ENCODE peak calls at places on chromosomes 13 and 19, in four cellular contexts. K, T, X and R are unnamed samples.

GRCh38 chr19:56097306-56097705 is 23.8 kb downstream of the ZNF787 start:
- DNase-seq in K (no peak), T (no peak), X (no peak), R (no peak)

GRCh38 chr13:50078512-50079277 is 63.5 kb downstream of the KCNRG start:
- DNase-seq in K (no peak), T (no peak), X (no peak), R (no peak)

GRCh38 chr13:60754211-60754610 is 357.2 kb downstream of the TDRD3 start:
- DNase-seq in K (no peak), T (no peak), X (no peak), R (no peak)

GRCh38 chr13:21696865-21697448 is 26.1 kb downstream of the FGF9 start:
- DNase-seq in K (no peak), T (no peak), X (no peak), R (no peak)

GRCh38 chr13:113929628-113930615 is 44.0 kb downstream of the C13orf46 start:
- DNase-seq in K (peak; percentile 34), T (no peak), X (no peak), R (no peak)

GRCh38 chr13:46296920-46297319 is 85.2 kb downstream of the LRRC63 start:
- DNase-seq in K (no peak), T (no peak), X (peak; percentile 19), R (no peak)

GRCh38 chr19:53463263-53463662 is 4.3 kb upstream of the ZNF813 start:
- DNase-seq in K (no peak), T (peak; percentile 12), X (no peak), R (no peak)

GRCh38 chr19:22945560-22945959 is 57.4 kb downstream of the ZNF728 start:
- DNase-seq in K (no peak), T (peak; percentile 11), X (no peak), R (no peak)

GRCh38 chr13:98448642-98448928 is 128.3 kb downstream of the STK24 start:
- DNase-seq in K (no peak), T (no peak), X (no peak), R (no peak)

GRCh38 chr19:43847884-43848283 is 20.8 kb downstream of the ZNF283 start:
- DNase-seq in K (no peak), T (no peak), X (no peak), R (no peak)

GRCh38 chr13:43574601-43575000 is 212.2 kb downstream of the ENOX1 start:
- DNase-seq in K (no peak), T (no peak), X (no peak), R (no peak)

GRCh38 chr19:32890326-32890725 is 20.8 kb upstream of the SLC7A9 start:
- DNase-seq in K (no peak), T (no peak), X (no peak), R (no peak)

GRCh38 chr13:79530270-79530669 is 49.3 kb downstream of the NDFIP2 start:
- DNase-seq in K (no peak), T (no peak), X (no peak), R (no peak)

GRCh38 chr19:46294475-46294874 is 2.4 kb upstream of the HIF3A start:
- DNase-seq in K (no peak), T (no peak), X (no peak), R (no peak)

GRCh38 chr19:12000152-12000981 is 35.1 kb downstream of the ZNF433 start:
- DNase-seq in K (no peak), T (no peak), X (no peak), R (no peak)

GRCh38 chr19:29610213-29610573 is 4.1 kb downstream of the POP4 start:
- DNase-seq in K (no peak), T (no peak), X (no peak), R (no peak)

GRCh38 chr19:4493104-4493928 is 21.2 kb downstream of the HDGFL2 start:
- DNase-seq in K (no peak), T (no peak), X (no peak), R (no peak)

GRCh38 chr19:35142531-35143230 is 374 bp upstream of the FXYD7 start:
- DNase-seq in K (peak; percentile 70), T (peak; percentile 75), X (no peak), R (peak; percentile 59)

GRCh38 chr19:16470541-16470910 is 1.2 kb downstream of the EPS15L1 start:
- DNase-seq in K (no peak), T (no peak), X (no peak), R (no peak)

GRCh38 chr13:45196622-45197021 is 4.2 kb downstream of the KCTD4 start:
- DNase-seq in K (no peak), T (peak; percentile 40), X (no peak), R (no peak)

DNA sequence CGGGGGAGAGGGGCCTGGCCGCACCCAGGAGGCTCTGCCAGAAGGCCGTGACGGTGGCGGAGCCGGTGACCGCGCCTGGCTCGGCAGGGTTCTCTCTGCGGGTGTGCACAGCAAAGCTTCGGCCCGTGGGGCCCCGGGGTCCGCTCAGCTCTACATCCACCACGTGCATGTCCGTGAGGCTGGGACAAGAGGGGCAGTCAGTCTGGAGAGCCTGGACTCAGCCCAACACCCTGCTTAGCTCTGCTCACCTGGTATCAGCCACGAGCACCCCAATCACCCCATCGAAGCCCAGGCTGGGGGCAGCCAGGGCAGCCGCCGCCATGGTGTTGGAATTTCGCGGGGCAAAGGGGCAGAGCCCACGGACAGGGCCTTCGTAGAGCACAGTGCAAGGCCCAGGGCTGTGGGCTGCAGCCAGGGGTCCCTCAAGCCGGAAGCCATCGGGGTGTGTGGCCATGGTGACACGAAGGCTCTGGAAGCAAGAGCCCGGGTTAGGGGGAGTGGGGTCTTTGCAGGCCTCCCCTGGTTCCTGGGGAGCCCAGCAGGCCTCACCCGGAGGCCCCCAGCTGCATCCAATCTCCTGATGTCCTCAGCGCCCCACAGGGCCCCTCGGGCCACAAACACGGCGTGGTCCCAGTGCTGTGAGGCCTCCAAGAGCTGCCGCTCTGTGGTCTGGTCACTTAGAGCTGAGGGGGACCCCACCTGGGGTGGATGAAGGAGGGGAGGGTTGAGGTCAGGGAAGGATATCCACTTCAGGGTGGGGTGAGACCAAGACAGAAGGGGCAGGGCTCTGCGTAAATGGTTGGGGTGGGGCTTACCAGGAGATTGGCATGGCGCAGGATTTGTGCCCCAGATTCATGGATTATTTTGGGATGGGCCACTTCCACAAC is 1.4 kb downstream of the ASPDH start:
- DNase-seq in K (peak; percentile 54), T (no peak), X (no peak), R (no peak)
- H3K27ac ChIP-seq in K (peak overlapping the region; percentile 66), T (peak overlapping the region; percentile 72), X (peak overlapping the region; percentile 90), R (peak overlapping the region; percentile 86)

GRCh38 chr13:30845297-30846214 is 60.5 kb upstream of the MEDAG start:
- DNase-seq in K (no peak), T (no peak), X (no peak), R (no peak)
- H3K4me1 ChIP-seq in K (no peaks in the 10 kb centered on the region), T (no peaks in the 10 kb centered on the region), X (no peaks in the 10 kb centered on the region), R (no peaks in the 10 kb centered on the region)

GRCh38 chr13:106481919-106482318 is 53.5 kb downstream of the EFNB2 start:
- DNase-seq in K (no peak), T (no peak), X (no peak), R (no peak)
- H3K4me3 ChIP-seq in K (no peak overlapping the region), T (no peak overlapping the region), X (no peak overlapping the region), R (no peak overlapping the region)

GRCh38 chr13:100156786-100157185 is 67.9 kb downstream of the PCCA start:
- DNase-seq in K (no peak), T (no peak), X (no peak), R (no peak)
- H3K27ac ChIP-seq in K (no peak overlapping the region), T (no peak overlapping the region), X (no peak overlapping the region), R (no peak overlapping the region)

GRCh38 chr13:65336106-65336603 is 1894.0 kb downstream of the PCDH9 start:
- DNase-seq in K (no peak), T (no peak), X (no peak), R (no peak)
- H3K4me1 ChIP-seq in K (no peaks in the 10 kb centered on the region), T (no peaks in the 10 kb centered on the region), X (no peaks in the 10 kb centered on the region), R (no peaks in the 10 kb centered on the region)